ENCODE peak calls at places on chromosome 1, in seven cellular contexts. One of them, this sample, is unnamed.

GRCh38 chr1:21925334-21925940 is 11.7 kb downstream of the HSPG2 start:
- DNase-seq in fibroblast of the aortic adventitia: no peak
- DNase-seq in choroid plexus epithelial cell: no peak
- DNase-seq in upper lobe of left lung: no peak
- DNase-seq in foreskin fibroblast: no peak
- DNase-seq in CD4-positive, alpha-beta T cell: no peak
- DNase-seq in activated CD8-positive, alpha-beta T cell treated with anti-CD3 and anti-CD28 coated beads for 36 hours: no peak
- DNase-seq in this sample: no peak

GRCh38 chr1:156870734-156871133 is 10.1 kb downstream of the NTRK1 start:
- DNase-seq in fibroblast of the aortic adventitia: peak
- DNase-seq in choroid plexus epithelial cell: peak
- DNase-seq in upper lobe of left lung: no peak
- DNase-seq in foreskin fibroblast: peak
- DNase-seq in CD4-positive, alpha-beta T cell: no peak
- DNase-seq in activated CD8-positive, alpha-beta T cell treated with anti-CD3 and anti-CD28 coated beads for 36 hours: no peak
- DNase-seq in this sample: no peak

GRCh38 chr1:209335090-209335692 is 248.3 kb upstream of the CAMK1G start:
- DNase-seq in fibroblast of the aortic adventitia: peak
- DNase-seq in choroid plexus epithelial cell: peak
- DNase-seq in upper lobe of left lung: no peak
- DNase-seq in foreskin fibroblast: no peak
- DNase-seq in CD4-positive, alpha-beta T cell: no peak
- DNase-seq in activated CD8-positive, alpha-beta T cell treated with anti-CD3 and anti-CD28 coated beads for 36 hours: peak
- DNase-seq in this sample: no peak

GRCh38 chr1:222926566-222926965 is 111.7 kb downstream of the DISP1 start:
- DNase-seq in fibroblast of the aortic adventitia: no peak
- DNase-seq in choroid plexus epithelial cell: peak
- DNase-seq in upper lobe of left lung: no peak
- DNase-seq in foreskin fibroblast: peak
- DNase-seq in CD4-positive, alpha-beta T cell: no peak
- DNase-seq in activated CD8-positive, alpha-beta T cell treated with anti-CD3 and anti-CD28 coated beads for 36 hours: no peak
- DNase-seq in this sample: no peak

GRCh38 chr1:184021666-184022198 is 15.8 kb downstream of the COLGALT2 start:
- DNase-seq in fibroblast of the aortic adventitia: peak
- DNase-seq in choroid plexus epithelial cell: peak
- DNase-seq in upper lobe of left lung: no peak
- DNase-seq in foreskin fibroblast: no peak
- DNase-seq in CD4-positive, alpha-beta T cell: no peak
- DNase-seq in activated CD8-positive, alpha-beta T cell treated with anti-CD3 and anti-CD28 coated beads for 36 hours: no peak
- DNase-seq in this sample: no peak

GRCh38 chr1:171922999-171923398 is 81.7 kb downstream of the DNM3 start:
- DNase-seq in fibroblast of the aortic adventitia: no peak
- DNase-seq in choroid plexus epithelial cell: no peak
- DNase-seq in upper lobe of left lung: no peak
- DNase-seq in foreskin fibroblast: no peak
- DNase-seq in CD4-positive, alpha-beta T cell: no peak
- DNase-seq in activated CD8-positive, alpha-beta T cell treated with anti-CD3 and anti-CD28 coated beads for 36 hours: no peak
- DNase-seq in this sample: no peak

GRCh38 chr1:74522143-74522542 is 9.7 kb upstream of the LRRC53 start:
- DNase-seq in fibroblast of the aortic adventitia: no peak
- DNase-seq in choroid plexus epithelial cell: no peak
- DNase-seq in upper lobe of left lung: no peak
- DNase-seq in foreskin fibroblast: no peak
- DNase-seq in CD4-positive, alpha-beta T cell: no peak
- DNase-seq in activated CD8-positive, alpha-beta T cell treated with anti-CD3 and anti-CD28 coated beads for 36 hours: no peak
- DNase-seq in this sample: no peak

GRCh38 chr1:182595641-182596240 is 6.7 kb upstream of the RNASEL start:
- DNase-seq in fibroblast of the aortic adventitia: peak
- DNase-seq in choroid plexus epithelial cell: peak
- DNase-seq in upper lobe of left lung: no peak
- DNase-seq in foreskin fibroblast: peak
- DNase-seq in CD4-positive, alpha-beta T cell: peak
- DNase-seq in activated CD8-positive, alpha-beta T cell treated with anti-CD3 and anti-CD28 coated beads for 36 hours: peak
- DNase-seq in this sample: no peak

GRCh38 chr1:230054092-230054749 is 12.8 kb upstream of the GALNT2 start:
- DNase-seq in fibroblast of the aortic adventitia: no peak
- DNase-seq in choroid plexus epithelial cell: no peak
- DNase-seq in upper lobe of left lung: no peak
- DNase-seq in foreskin fibroblast: no peak
- DNase-seq in CD4-positive, alpha-beta T cell: no peak
- DNase-seq in activated CD8-positive, alpha-beta T cell treated with anti-CD3 and anti-CD28 coated beads for 36 hours: no peak
- DNase-seq in this sample: no peak

GRCh38 chr1:50333595-50333974 is 89.7 kb downstream of the DMRTA2 start:
- DNase-seq in fibroblast of the aortic adventitia: peak
- DNase-seq in choroid plexus epithelial cell: peak
- DNase-seq in upper lobe of left lung: peak
- DNase-seq in foreskin fibroblast: peak
- DNase-seq in CD4-positive, alpha-beta T cell: peak
- DNase-seq in activated CD8-positive, alpha-beta T cell treated with anti-CD3 and anti-CD28 coated beads for 36 hours: peak
- DNase-seq in this sample: no peak

GRCh38 chr1:11794446-11795237 is 11.1 kb downstream of the MTHFR start:
- DNase-seq in fibroblast of the aortic adventitia: no peak
- DNase-seq in choroid plexus epithelial cell: no peak
- DNase-seq in upper lobe of left lung: peak
- DNase-seq in foreskin fibroblast: no peak
- DNase-seq in CD4-positive, alpha-beta T cell: no peak
- DNase-seq in activated CD8-positive, alpha-beta T cell treated with anti-CD3 and anti-CD28 coated beads for 36 hours: no peak
- DNase-seq in this sample: no peak

GRCh38 chr1:248841702-248842395 is 3.8 kb downstream of the ZNF672 start:
- DNase-seq in fibroblast of the aortic adventitia: peak
- DNase-seq in choroid plexus epithelial cell: peak
- DNase-seq in upper lobe of left lung: no peak
- DNase-seq in foreskin fibroblast: peak
- DNase-seq in CD4-positive, alpha-beta T cell: peak
- DNase-seq in activated CD8-positive, alpha-beta T cell treated with anti-CD3 and anti-CD28 coated beads for 36 hours: peak
- DNase-seq in this sample: no peak

GRCh38 chr1:109094377-109094803 is 3.8 kb downstream of the TMEM167B start:
- DNase-seq in fibroblast of the aortic adventitia: no peak
- DNase-seq in choroid plexus epithelial cell: peak
- DNase-seq in upper lobe of left lung: no peak
- DNase-seq in foreskin fibroblast: no peak
- DNase-seq in CD4-positive, alpha-beta T cell: no peak
- DNase-seq in activated CD8-positive, alpha-beta T cell treated with anti-CD3 and anti-CD28 coated beads for 36 hours: no peak
- DNase-seq in this sample: no peak

GRCh38 chr1:236753554-236753953 is 41.5 kb upstream of the MTR start:
- DNase-seq in fibroblast of the aortic adventitia: peak
- DNase-seq in choroid plexus epithelial cell: peak
- DNase-seq in upper lobe of left lung: no peak
- DNase-seq in foreskin fibroblast: no peak
- DNase-seq in CD4-positive, alpha-beta T cell: no peak
- DNase-seq in activated CD8-positive, alpha-beta T cell treated with anti-CD3 and anti-CD28 coated beads for 36 hours: peak
- DNase-seq in this sample: no peak

GRCh38 chr1:14740016-14740415 is 141.5 kb downstream of the KAZN start:
- DNase-seq in fibroblast of the aortic adventitia: no peak
- DNase-seq in choroid plexus epithelial cell: peak
- DNase-seq in upper lobe of left lung: no peak
- DNase-seq in foreskin fibroblast: no peak
- DNase-seq in CD4-positive, alpha-beta T cell: no peak
- DNase-seq in activated CD8-positive, alpha-beta T cell treated with anti-CD3 and anti-CD28 coated beads for 36 hours: no peak
- DNase-seq in this sample: no peak

GRCh38 chr1:39398278-39399010 is 93.0 kb upstream of the BMP8A start:
- DNase-seq in fibroblast of the aortic adventitia: peak
- DNase-seq in choroid plexus epithelial cell: peak
- DNase-seq in upper lobe of left lung: no peak
- DNase-seq in foreskin fibroblast: peak
- DNase-seq in CD4-positive, alpha-beta T cell: peak
- DNase-seq in activated CD8-positive, alpha-beta T cell treated with anti-CD3 and anti-CD28 coated beads for 36 hours: peak
- DNase-seq in this sample: peak

GRCh38 chr1:160092366-160093068 is 5.9 kb downstream of the IGSF8 start:
- DNase-seq in fibroblast of the aortic adventitia: no peak
- DNase-seq in choroid plexus epithelial cell: no peak
- DNase-seq in upper lobe of left lung: peak
- DNase-seq in foreskin fibroblast: no peak
- DNase-seq in CD4-positive, alpha-beta T cell: no peak
- DNase-seq in activated CD8-positive, alpha-beta T cell treated with anti-CD3 and anti-CD28 coated beads for 36 hours: no peak
- DNase-seq in this sample: no peak

GRCh38 chr1:17014671-17015567 is 3.2 kb upstream of the ATP13A2 start:
- DNase-seq in fibroblast of the aortic adventitia: no peak
- DNase-seq in choroid plexus epithelial cell: no peak
- DNase-seq in upper lobe of left lung: no peak
- DNase-seq in foreskin fibroblast: no peak
- DNase-seq in CD4-positive, alpha-beta T cell: no peak
- DNase-seq in activated CD8-positive, alpha-beta T cell treated with anti-CD3 and anti-CD28 coated beads for 36 hours: no peak
- DNase-seq in this sample: peak

GRCh38 chr1:168343566-168343965 is 62.9 kb downstream of the TBX19 start:
- DNase-seq in fibroblast of the aortic adventitia: no peak
- DNase-seq in choroid plexus epithelial cell: no peak
- DNase-seq in upper lobe of left lung: no peak
- DNase-seq in foreskin fibroblast: no peak
- DNase-seq in CD4-positive, alpha-beta T cell: no peak
- DNase-seq in activated CD8-positive, alpha-beta T cell treated with anti-CD3 and anti-CD28 coated beads for 36 hours: no peak
- DNase-seq in this sample: no peak

DNA sequence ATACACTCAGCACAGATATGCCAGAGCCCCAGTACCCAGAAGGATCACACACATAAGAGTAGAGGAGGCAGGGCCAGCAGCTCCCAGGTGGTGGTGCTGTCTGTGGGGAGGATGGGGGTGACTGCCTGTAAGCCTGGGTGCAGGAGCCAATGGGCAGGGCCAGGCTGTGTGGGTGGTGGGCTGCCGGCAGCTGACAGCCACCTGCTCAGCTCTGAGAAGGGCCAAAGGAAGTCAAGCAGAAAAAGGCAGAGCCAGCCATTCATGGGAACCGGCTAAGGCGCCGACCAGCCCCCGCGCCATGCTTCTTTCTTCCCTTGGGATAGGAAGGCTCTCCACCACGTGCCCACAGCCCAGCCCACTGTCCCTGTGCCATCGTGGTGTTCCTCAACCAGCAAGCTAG is 14.1 kb downstream of the PIK3C2B start:
- DNase-seq in fibroblast of the aortic adventitia: no peak
- DNase-seq in choroid plexus epithelial cell: no peak
- DNase-seq in upper lobe of left lung: peak
- DNase-seq in foreskin fibroblast: no peak
- DNase-seq in CD4-positive, alpha-beta T cell: no peak
- DNase-seq in activated CD8-positive, alpha-beta T cell treated with anti-CD3 and anti-CD28 coated beads for 36 hours: peak
- DNase-seq in this sample: no peak
- TF ChIP-seq CTCF in fibroblast of the aortic adventitia: no peak
- TF ChIP-seq CTCF in choroid plexus epithelial cell: no peak
- TF ChIP-seq CTCF in upper lobe of left lung: no peak
- TF ChIP-seq CTCF in foreskin fibroblast: no peak
- TF ChIP-seq CTCF in CD4-positive, alpha-beta T cell: no peak
- TF ChIP-seq CTCF in activated CD8-positive, alpha-beta T cell treated with anti-CD3 and anti-CD28 coated beads for 36 hours: no peak
- TF ChIP-seq CTCF in this sample: no peak

GRCh38 chr1:6343506-6344405 is 49.8 kb downstream of the ACOT7 start:
- DNase-seq in fibroblast of the aortic adventitia: peak
- DNase-seq in choroid plexus epithelial cell: peak
- DNase-seq in upper lobe of left lung: no peak
- DNase-seq in foreskin fibroblast: peak
- DNase-seq in CD4-positive, alpha-beta T cell: peak
- DNase-seq in activated CD8-positive, alpha-beta T cell treated with anti-CD3 and anti-CD28 coated beads for 36 hours: peak
- DNase-seq in this sample: peak
- TF ChIP-seq CTCF in fibroblast of the aortic adventitia: peak
- TF ChIP-seq CTCF in choroid plexus epithelial cell: peak
- TF ChIP-seq CTCF in upper lobe of left lung: peak
- TF ChIP-seq CTCF in foreskin fibroblast: peak
- TF ChIP-seq CTCF in CD4-positive, alpha-beta T cell: peak
- TF ChIP-seq CTCF in activated CD8-positive, alpha-beta T cell treated with anti-CD3 and anti-CD28 coated beads for 36 hours: peak
- TF ChIP-seq CTCF in this sample: peak

DNA sequence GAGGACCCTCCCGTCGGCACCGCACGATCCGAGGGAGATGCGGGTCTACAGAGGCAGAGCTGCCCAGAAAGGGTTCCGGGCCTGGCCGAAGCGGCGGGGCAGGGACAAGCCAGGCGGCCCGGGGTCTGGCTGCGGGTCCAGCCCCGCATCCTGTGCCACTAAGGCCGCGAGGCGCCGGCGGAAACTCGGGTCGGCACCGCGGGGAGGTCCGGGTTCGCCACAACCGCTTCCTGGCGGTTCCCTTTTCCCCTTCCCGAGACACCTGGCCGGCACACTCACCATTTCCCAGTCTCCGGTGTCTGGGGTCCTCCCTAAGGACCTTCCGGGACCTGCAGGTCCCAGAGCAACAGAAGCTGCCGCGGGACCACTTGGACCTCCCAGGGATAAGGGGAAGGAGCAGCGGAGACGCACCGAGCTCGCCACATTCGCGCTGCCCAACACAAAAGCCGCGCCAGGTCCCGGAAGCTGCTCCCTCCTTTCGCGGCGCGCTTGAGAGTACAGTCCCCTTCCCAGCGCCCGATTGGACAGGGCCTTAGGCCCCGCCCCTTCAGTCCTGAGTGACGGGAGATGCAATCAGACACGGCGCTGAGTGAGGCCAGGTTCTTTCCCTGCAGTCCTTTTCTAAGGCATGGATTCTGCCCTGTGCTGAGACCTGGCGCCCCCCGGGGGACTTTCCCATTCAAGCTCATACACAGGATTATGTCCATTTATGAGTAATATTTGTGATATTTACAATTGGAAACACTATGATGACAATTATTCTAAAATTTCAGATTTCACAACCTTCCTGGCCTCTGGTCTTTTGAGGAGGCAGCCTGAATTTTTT is at the start of gene ZNF670:
- DNase-seq in fibroblast of the aortic adventitia: peak
- DNase-seq in choroid plexus epithelial cell: peak
- DNase-seq in upper lobe of left lung: peak
- DNase-seq in foreskin fibroblast: peak
- DNase-seq in CD4-positive, alpha-beta T cell: peak
- DNase-seq in activated CD8-positive, alpha-beta T cell treated with anti-CD3 and anti-CD28 coated beads for 36 hours: peak
- DNase-seq in this sample: peak
- TF ChIP-seq CTCF in fibroblast of the aortic adventitia: no peak
- TF ChIP-seq CTCF in choroid plexus epithelial cell: no peak
- TF ChIP-seq CTCF in upper lobe of left lung: no peak
- TF ChIP-seq CTCF in foreskin fibroblast: no peak
- TF ChIP-seq CTCF in CD4-positive, alpha-beta T cell: no peak
- TF ChIP-seq CTCF in activated CD8-positive, alpha-beta T cell treated with anti-CD3 and anti-CD28 coated beads for 36 hours: no peak
- TF ChIP-seq CTCF in this sample: peak

GRCh38 chr1:57926025-57926552 is 502.2 kb upstream of the DAB1 start:
- DNase-seq in fibroblast of the aortic adventitia: no peak
- DNase-seq in choroid plexus epithelial cell: no peak
- DNase-seq in upper lobe of left lung: no peak
- DNase-seq in foreskin fibroblast: no peak
- DNase-seq in CD4-positive, alpha-beta T cell: no peak
- DNase-seq in activated CD8-positive, alpha-beta T cell treated with anti-CD3 and anti-CD28 coated beads for 36 hours: no peak
- DNase-seq in this sample: no peak

GRCh38 chr1:57922130-57922529 is 498.3 kb upstream of the DAB1 start:
- DNase-seq in fibroblast of the aortic adventitia: no peak
- DNase-seq in choroid plexus epithelial cell: no peak
- DNase-seq in upper lobe of left lung: no peak
- DNase-seq in foreskin fibroblast: no peak
- DNase-seq in CD4-positive, alpha-beta T cell: no peak
- DNase-seq in activated CD8-positive, alpha-beta T cell treated with anti-CD3 and anti-CD28 coated beads for 36 hours: no peak
- DNase-seq in this sample: no peak

DNA sequence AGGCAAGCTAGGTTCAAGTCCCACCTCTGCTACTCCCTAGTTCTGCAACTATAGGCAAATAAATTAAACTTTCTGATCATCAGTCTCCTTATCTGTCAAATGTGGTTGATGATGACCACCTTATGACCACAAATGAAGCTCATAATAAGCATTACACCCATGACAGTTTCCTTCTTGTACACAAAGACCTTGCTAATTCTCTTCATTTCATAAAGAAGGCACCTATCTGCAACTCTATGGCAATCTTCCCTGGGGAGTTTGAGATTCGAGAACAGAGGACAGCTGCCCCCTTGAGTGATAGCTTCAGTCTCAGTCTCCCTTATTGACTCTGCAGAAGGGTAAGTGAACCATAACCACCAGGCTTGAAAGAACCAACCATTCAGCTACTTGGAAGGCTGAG is 503.1 kb upstream of the DAB1 start:
- DNase-seq in fibroblast of the aortic adventitia: no peak
- DNase-seq in choroid plexus epithelial cell: no peak
- DNase-seq in upper lobe of left lung: no peak
- DNase-seq in foreskin fibroblast: no peak
- DNase-seq in CD4-positive, alpha-beta T cell: no peak
- DNase-seq in activated CD8-positive, alpha-beta T cell treated with anti-CD3 and anti-CD28 coated beads for 36 hours: no peak
- DNase-seq in this sample: no peak
- TF ChIP-seq CTCF in fibroblast of the aortic adventitia: no peak
- TF ChIP-seq CTCF in choroid plexus epithelial cell: no peak
- TF ChIP-seq CTCF in upper lobe of left lung: no peak
- TF ChIP-seq CTCF in foreskin fibroblast: no peak
- TF ChIP-seq CTCF in CD4-positive, alpha-beta T cell: no peak
- TF ChIP-seq CTCF in activated CD8-positive, alpha-beta T cell treated with anti-CD3 and anti-CD28 coated beads for 36 hours: no peak
- TF ChIP-seq CTCF in this sample: no peak

GRCh38 chr1:61210435-61211012 is 128.2 kb downstream of the NFIA start:
- DNase-seq in fibroblast of the aortic adventitia: no peak
- DNase-seq in choroid plexus epithelial cell: peak
- DNase-seq in upper lobe of left lung: no peak
- DNase-seq in foreskin fibroblast: no peak
- DNase-seq in CD4-positive, alpha-beta T cell: no peak
- DNase-seq in activated CD8-positive, alpha-beta T cell treated with anti-CD3 and anti-CD28 coated beads for 36 hours: no peak
- DNase-seq in this sample: no peak
- TF ChIP-seq CTCF in fibroblast of the aortic adventitia: peak
- TF ChIP-seq CTCF in choroid plexus epithelial cell: peak
- TF ChIP-seq CTCF in upper lobe of left lung: no peak
- TF ChIP-seq CTCF in foreskin fibroblast: no peak
- TF ChIP-seq CTCF in CD4-positive, alpha-beta T cell: peak
- TF ChIP-seq CTCF in activated CD8-positive, alpha-beta T cell treated with anti-CD3 and anti-CD28 coated beads for 36 hours: no peak
- TF ChIP-seq CTCF in this sample: peak